ENCODE peak calls at places on chromosomes 5 and 9, in eight cellular contexts. X, E, R, C, L, P, F and K are unnamed samples.

GRCh38 chr9:28909526-28909925 is 1336.2 kb upstream of the C9orf72 start:
- DNase-seq in X (no peak), E (no peak), R (no peak), C (no peak), L (no peak), P (no peak), F (no peak), K (no peak)

GRCh38 chr5:54867310-54867944 is 118.0 kb downstream of the ESM1 start:
- DNase-seq in X (no peak), E (peak; percentile 46), R (no peak), C (peak; percentile 75), L (no peak), P (no peak), F (no peak), K (peak; percentile 77)

GRCh38 chr5:6158974-6159863 is 219.1 kb downstream of the MED10 start:
- DNase-seq in X (no peak), E (peak; percentile 59), R (no peak), C (peak; percentile 21), L (no peak), P (no peak), F (no peak), K (peak; percentile 69)

GRCh38 chr9:137077010-137077747 is at the start of gene UAP1L1:
- DNase-seq in X (peak; percentile 78), E (peak; percentile 34), R (peak; percentile 70), C (peak; percentile 42), L (peak; percentile 83), P (peak; percentile 83), F (peak; percentile 80), K (peak; percentile 65)

GRCh38 chr5:21142791-21143190 is 1154.8 kb upstream of the CDH18 start:
- DNase-seq in X (no peak), E (no peak), R (no peak), C (no peak), L (no peak), P (no peak), F (no peak), K (no peak)

GRCh38 chr5:141881886-141882285 is 3.7 kb upstream of the PCDH1 start:
- DNase-seq in X (no peak), E (no peak), R (no peak), C (no peak), L (no peak), P (no peak), F (no peak), K (no peak)

GRCh38 chr9:125522328-125522725 is 184.7 kb downstream of the MAPKAP1 start:
- DNase-seq in X (no peak), E (peak; percentile 90), R (no peak), C (peak; percentile 76), L (no peak), P (no peak), F (no peak), K (peak; percentile 94)

GRCh38 chr9:136438548-136438908 is 1.1 kb downstream of the INPP5E start:
- DNase-seq in X (no peak), E (no peak), R (no peak), C (peak; percentile 7), L (no peak), P (no peak), F (peak; percentile 25), K (peak; percentile 26)

GRCh38 chr9:117073539-117074336 is 341.1 kb downstream of the ASTN2 start:
- DNase-seq in X (no peak), E (no peak), R (no peak), C (no peak), L (no peak), P (no peak), F (peak; percentile 60), K (peak; percentile 68)
- TF ChIP-seq CTCF in X (no peak), E (peak; percentile 51), R (peak; percentile 13), C (peak; percentile 39), L (peak; percentile 43), P (peak; percentile 45), F (peak; percentile 46), K (peak; percentile 61)

DNA sequence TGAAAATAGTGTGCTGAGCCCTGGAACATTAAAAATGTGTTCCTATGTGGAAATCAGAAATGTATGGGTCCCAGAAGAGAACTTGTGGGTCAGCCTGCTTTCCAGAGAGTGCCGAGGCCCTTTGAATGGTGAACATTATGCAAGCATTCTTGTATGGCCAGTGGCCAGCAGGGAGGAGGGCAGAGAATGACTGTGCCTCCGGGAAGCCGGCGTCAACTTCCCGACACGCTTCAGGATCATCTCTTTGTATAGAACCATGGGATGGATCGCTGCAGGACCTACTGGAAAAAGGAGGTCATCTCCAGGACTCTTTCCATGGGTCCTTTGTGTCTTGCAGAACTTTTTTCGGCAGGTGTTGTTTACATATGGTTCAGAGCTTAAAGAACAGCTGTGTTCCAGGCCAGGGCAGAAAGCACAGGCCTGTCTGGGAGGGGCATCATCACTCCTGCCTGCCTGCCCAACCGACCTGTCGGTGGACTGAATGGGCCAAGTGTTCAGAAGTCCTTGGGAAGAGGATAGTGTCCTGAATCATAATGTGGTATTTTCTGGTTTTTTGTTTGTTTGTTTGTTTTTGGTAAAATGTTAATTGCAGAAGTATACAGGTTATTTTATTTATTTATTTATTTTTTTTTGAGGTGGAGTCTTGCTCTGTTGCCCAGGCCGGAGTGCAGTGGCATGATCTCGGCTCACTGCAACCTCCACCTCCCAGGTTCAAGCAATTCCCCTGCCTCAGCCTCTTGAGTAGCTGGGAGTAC is 9.0 kb downstream of the PRRC2B start:
- DNase-seq in X (peak; percentile 86), E (peak; percentile 87), R (peak; percentile 88), C (peak; percentile 89), L (peak; percentile 92), P (peak; percentile 79), F (peak; percentile 91), K (no peak)
- H3K27ac ChIP-seq in X (peak overlapping the region; percentile 82), E (peak overlapping the region; percentile 83), R (peak overlapping the region; percentile 42), C (peak overlapping the region; percentile 48), L (peak overlapping the region; percentile 90), P (peak overlapping the region; percentile 74), F (peak overlapping the region; percentile 35), K (peak overlapping the region; percentile 47)

GRCh38 chr9:110160163-110160562 is 47.8 kb downstream of the C9orf152 start:
- DNase-seq in X (no peak), E (peak; percentile 68), R (no peak), C (peak; percentile 48), L (no peak), P (no peak), F (no peak), K (no peak)

GRCh38 chr9:110155744-110156143 is 52.2 kb downstream of the C9orf152 start:
- DNase-seq in X (no peak), E (no peak), R (no peak), C (no peak), L (no peak), P (no peak), F (no peak), K (no peak)

GRCh38 chr9:110156902-110157301 is 51.1 kb downstream of the C9orf152 start:
- DNase-seq in X (no peak), E (peak; percentile 62), R (no peak), C (no peak), L (no peak), P (no peak), F (no peak), K (peak; percentile 79)

GRCh38 chr9:110156416-110156815 is 51.5 kb downstream of the C9orf152 start:
- DNase-seq in X (no peak), E (no peak), R (no peak), C (no peak), L (no peak), P (no peak), F (no peak), K (no peak)

GRCh38 chr9:110157812-110158629 is 49.9 kb downstream of the C9orf152 start:
- DNase-seq in X (no peak), E (no peak), R (no peak), C (no peak), L (no peak), P (no peak), F (no peak), K (peak; percentile 17)
- H3K4me1 ChIP-seq in X (peaks cover 25% of the 10 kb centered on the region), E (peaks cover 17% of the 10 kb centered on the region), R (no peaks in the 10 kb centered on the region), C (peaks cover 17% of the 10 kb centered on the region), L (peaks cover 10% of the 10 kb centered on the region), P (peaks cover 93% of the 10 kb centered on the region), F (no peaks in the 10 kb centered on the region), K (peaks cover 10% of the 10 kb centered on the region)

GRCh38 chr9:109411069-109411761 is 86.9 kb downstream of the PTPN3 start:
- DNase-seq in X (no peak), E (no peak), R (no peak), C (no peak), L (no peak), P (no peak), F (no peak), K (no peak)

GRCh38 chr9:109411818-109412352 is 86.2 kb downstream of the PTPN3 start:
- DNase-seq in X (no peak), E (peak; percentile 27), R (no peak), C (peak; percentile 50), L (no peak), P (no peak), F (peak; percentile 43), K (peak; percentile 72)

GRCh38 chr9:109414125-109414785 is 83.9 kb downstream of the PTPN3 start:
- DNase-seq in X (no peak), E (no peak), R (no peak), C (no peak), L (no peak), P (no peak), F (no peak), K (no peak)

GRCh38 chr9:109408759-109409462 is 88.1 kb upstream of the EPB41L4B start:
- DNase-seq in X (no peak), E (no peak), R (no peak), C (peak; percentile 42), L (no peak), P (no peak), F (no peak), K (no peak)

GRCh38 chr9:109409998-109410397 is 88.1 kb downstream of the PTPN3 start:
- DNase-seq in X (no peak), E (no peak), R (no peak), C (no peak), L (no peak), P (no peak), F (no peak), K (no peak)
- TF ChIP-seq CTCF in X (no peak), E (no peak), R (no peak), C (no peak), L (no peak), P (no peak), F (no peak), K (no peak)

GRCh38 chr9:127910613-127911205 is 6.1 kb downstream of the ST6GALNAC4 start:
- DNase-seq in X (no peak), E (no peak), R (no peak), C (peak; percentile 47), L (peak; percentile 46), P (no peak), F (peak; percentile 46), K (no peak)

GRCh38 chr9:127912296-127912695 is 4.5 kb downstream of the ST6GALNAC4 start:
- DNase-seq in X (no peak), E (no peak), R (no peak), C (no peak), L (peak; percentile 44), P (no peak), F (no peak), K (no peak)

GRCh38 chr9:127915325-127915752 is 1.5 kb downstream of the ST6GALNAC4 start:
- DNase-seq in X (no peak), E (no peak), R (no peak), C (no peak), L (peak; percentile 64), P (no peak), F (no peak), K (no peak)

GRCh38 chr9:127913682-127914081 is 3.2 kb downstream of the ST6GALNAC4 start:
- DNase-seq in X (no peak), E (no peak), R (no peak), C (no peak), L (peak; percentile 45), P (no peak), F (no peak), K (no peak)

DNA sequence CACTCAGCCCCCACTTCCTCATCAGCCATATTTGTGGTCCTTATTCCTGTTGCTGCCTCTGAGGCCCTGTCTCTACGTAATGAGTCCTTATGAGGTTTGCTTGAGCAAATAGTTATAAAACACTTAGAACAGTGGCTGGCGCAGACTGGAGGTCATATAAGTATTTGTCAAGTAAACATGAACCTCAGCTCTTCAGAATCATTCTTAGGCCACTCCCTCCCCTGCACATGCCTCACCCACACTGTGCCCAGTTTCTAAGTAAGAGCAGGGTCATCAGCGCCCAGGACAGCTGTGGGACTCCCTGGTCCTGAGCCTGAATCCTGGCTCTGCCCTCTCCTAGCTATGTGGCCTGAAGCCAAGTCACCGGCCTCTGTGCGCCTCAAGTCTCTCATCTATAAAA is 4.0 kb downstream of the ST6GALNAC4 start:
- DNase-seq in X (peak; percentile 67), E (no peak), R (no peak), C (no peak), L (peak; percentile 41), P (no peak), F (no peak), K (no peak)
- H3K27ac ChIP-seq in X (peak overlapping the region; percentile 40), E (no peak overlapping the region), R (no peak overlapping the region), C (no peak overlapping the region), L (no peak overlapping the region), P (no peak overlapping the region), F (no peak overlapping the region), K (no peak overlapping the region)